ENCODE peak calls at places on chromosome 4, in four cellular contexts. One of them, this sample, is unnamed.

GRCh38 chr4:93788712-93789111 is 39.8 kb upstream of the ATOH1 start:
- DNase-seq in SK-N-SH: peak; percentile 35
- DNase-seq in WTC11: no peak
- DNase-seq in K562: peak; percentile 4
- DNase-seq in this sample: no peak

GRCh38 chr4:8079031-8079885 is 79.4 kb downstream of the ABLIM2 start:
- DNase-seq in SK-N-SH: peak; percentile 77
- DNase-seq in WTC11: no peak
- DNase-seq in K562: peak; percentile 30
- DNase-seq in this sample: no peak

GRCh38 chr4:173486714-173487392 is 43.2 kb downstream of the HAND2 start:
- DNase-seq in SK-N-SH: no peak
- DNase-seq in WTC11: no peak
- DNase-seq in K562: no peak
- DNase-seq in this sample: no peak

GRCh38 chr4:152693875-152694274 is 14.1 kb upstream of the TMEM154 start:
- DNase-seq in SK-N-SH: no peak
- DNase-seq in WTC11: no peak
- DNase-seq in K562: no peak
- DNase-seq in this sample: no peak

GRCh38 chr4:154119317-154119716 is 330.4 kb upstream of the SFRP2 start:
- DNase-seq in SK-N-SH: no peak
- DNase-seq in WTC11: peak; percentile 32
- DNase-seq in K562: no peak
- DNase-seq in this sample: no peak

GRCh38 chr4:121397941-121398601 is 17.3 kb upstream of the QRFPR start:
- DNase-seq in SK-N-SH: no peak
- DNase-seq in WTC11: no peak
- DNase-seq in K562: no peak
- DNase-seq in this sample: no peak

GRCh38 chr4:173537628-173538147 is 7.7 kb upstream of the HAND2 start:
- DNase-seq in SK-N-SH: no peak
- DNase-seq in WTC11: no peak
- DNase-seq in K562: no peak
- DNase-seq in this sample: no peak

GRCh38 chr4:136036744-136037143 is 1495.5 kb downstream of the PCDH18 start:
- DNase-seq in SK-N-SH: no peak
- DNase-seq in WTC11: no peak
- DNase-seq in K562: no peak
- DNase-seq in this sample: no peak

GRCh38 chr4:19164334-19164733 is 1087.4 kb upstream of the SLIT2 start:
- DNase-seq in SK-N-SH: no peak
- DNase-seq in WTC11: no peak
- DNase-seq in K562: no peak
- DNase-seq in this sample: no peak

GRCh38 chr4:154595807-154596206 is 5.3 kb upstream of the FGA start:
- DNase-seq in SK-N-SH: no peak
- DNase-seq in WTC11: no peak
- DNase-seq in K562: no peak
- DNase-seq in this sample: no peak

GRCh38 chr4:55851885-55852284 is 1.6 kb upstream of the EXOC1 start:
- DNase-seq in SK-N-SH: no peak
- DNase-seq in WTC11: no peak
- DNase-seq in K562: no peak
- DNase-seq in this sample: no peak

GRCh38 chr4:154230091-154230490 is 261.5 kb downstream of the DCHS2 start:
- DNase-seq in SK-N-SH: no peak
- DNase-seq in WTC11: no peak
- DNase-seq in K562: no peak
- DNase-seq in this sample: no peak

GRCh38 chr4:86034616-86035015 is 325.2 kb downstream of the MAPK10 start:
- DNase-seq in SK-N-SH: no peak
- DNase-seq in WTC11: no peak
- DNase-seq in K562: no peak
- DNase-seq in this sample: no peak

GRCh38 chr4:49032440-49033161 is 46.5 kb downstream of the CWH43 start:
- DNase-seq in SK-N-SH: peak; percentile 27
- DNase-seq in WTC11: no peak
- DNase-seq in K562: peak; percentile 44
- DNase-seq in this sample: no peak

GRCh38 chr4:126268106-126268505 is 953.4 kb downstream of the FAT4 start:
- DNase-seq in SK-N-SH: no peak
- DNase-seq in WTC11: no peak
- DNase-seq in K562: no peak
- DNase-seq in this sample: no peak
- TF ChIP-seq TEAD4 in SK-N-SH: no peak
- TF ChIP-seq TEAD4 in WTC11: no peak
- TF ChIP-seq TEAD4 in K562: no peak
- TF ChIP-seq TEAD4 in this sample: no peak

GRCh38 chr4:156496797-156497196 is 474.8 kb downstream of the PDGFC start:
- DNase-seq in SK-N-SH: no peak
- DNase-seq in WTC11: no peak
- DNase-seq in K562: no peak
- DNase-seq in this sample: no peak
- TF ChIP-seq TEAD4 in SK-N-SH: no peak
- TF ChIP-seq TEAD4 in WTC11: no peak
- TF ChIP-seq TEAD4 in K562: no peak
- TF ChIP-seq TEAD4 in this sample: no peak

GRCh38 chr4:12124138-12124537 is 695.4 kb upstream of the HS3ST1 start:
- DNase-seq in SK-N-SH: no peak
- DNase-seq in WTC11: no peak
- DNase-seq in K562: no peak
- DNase-seq in this sample: no peak

GRCh38 chr4:12123709-12124108 is 695.0 kb upstream of the HS3ST1 start:
- DNase-seq in SK-N-SH: no peak
- DNase-seq in WTC11: no peak
- DNase-seq in K562: no peak
- DNase-seq in this sample: no peak

GRCh38 chr4:12120968-12121367 is 692.3 kb upstream of the HS3ST1 start:
- DNase-seq in SK-N-SH: no peak
- DNase-seq in WTC11: no peak
- DNase-seq in K562: no peak
- DNase-seq in this sample: no peak

GRCh38 chr4:12122316-12122715 is 693.6 kb upstream of the HS3ST1 start:
- DNase-seq in SK-N-SH: no peak
- DNase-seq in WTC11: no peak
- DNase-seq in K562: no peak
- DNase-seq in this sample: no peak

DNA sequence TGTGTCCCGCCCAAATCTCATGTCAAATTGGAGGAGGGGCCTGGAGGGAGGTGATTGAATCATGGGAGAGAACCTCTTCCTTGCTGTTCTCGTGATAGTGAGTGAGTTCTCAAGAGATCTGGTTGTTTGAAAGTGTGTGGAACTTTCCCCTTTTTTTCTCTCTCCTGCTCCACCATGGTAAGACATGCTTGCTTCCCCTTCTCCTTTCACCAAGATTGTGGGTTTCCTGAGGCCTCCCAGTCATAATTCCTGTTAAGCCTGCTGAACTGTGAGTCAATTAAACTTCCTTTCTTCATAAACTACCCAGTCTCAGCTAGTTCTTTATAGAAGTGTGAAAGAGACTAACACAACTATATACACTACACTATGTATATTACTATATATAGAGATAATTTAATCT is 697.8 kb upstream of the HS3ST1 start:
- DNase-seq in SK-N-SH: no peak
- DNase-seq in WTC11: no peak
- DNase-seq in K562: no peak
- DNase-seq in this sample: no peak
- TF ChIP-seq TEAD4 in SK-N-SH: no peak
- TF ChIP-seq TEAD4 in WTC11: no peak
- TF ChIP-seq TEAD4 in K562: no peak
- TF ChIP-seq TEAD4 in this sample: no peak

DNA sequence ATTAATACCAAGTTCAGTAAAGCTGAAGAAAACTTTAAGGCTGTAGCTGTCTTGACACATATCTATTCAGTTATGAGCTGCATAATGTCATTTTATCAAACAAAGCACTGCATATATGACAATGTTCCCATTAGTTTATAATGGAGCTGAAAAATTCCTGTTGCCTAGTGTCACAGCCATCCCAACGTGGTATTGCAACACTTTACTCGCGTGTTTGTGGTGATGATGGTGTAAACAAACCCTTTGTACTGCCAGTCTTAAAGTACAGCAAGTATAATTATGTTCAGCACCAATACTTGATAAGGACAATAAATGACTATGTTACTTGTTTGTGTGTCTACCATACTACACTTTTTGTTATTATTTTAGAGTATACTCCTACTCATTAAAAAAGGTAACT is 1415.6 kb upstream of the PCDH7 start:
- DNase-seq in SK-N-SH: no peak
- DNase-seq in WTC11: no peak
- DNase-seq in K562: no peak
- DNase-seq in this sample: no peak
- TF ChIP-seq TEAD4 in SK-N-SH: no peak
- TF ChIP-seq TEAD4 in WTC11: no peak
- TF ChIP-seq TEAD4 in K562: no peak
- TF ChIP-seq TEAD4 in this sample: no peak

GRCh38 chr4:106286611-106287010 is 29.4 kb downstream of the TBCK start:
- DNase-seq in SK-N-SH: no peak
- DNase-seq in WTC11: no peak
- DNase-seq in K562: no peak
- DNase-seq in this sample: no peak

GRCh38 chr4:106294062-106294461 is 21.9 kb downstream of the TBCK start:
- DNase-seq in SK-N-SH: no peak
- DNase-seq in WTC11: no peak
- DNase-seq in K562: no peak
- DNase-seq in this sample: no peak

GRCh38 chr4:106291678-106292077 is 24.3 kb downstream of the TBCK start:
- DNase-seq in SK-N-SH: no peak
- DNase-seq in WTC11: no peak
- DNase-seq in K562: no peak
- DNase-seq in this sample: no peak

GRCh38 chr4:106287353-106287969 is 28.5 kb downstream of the TBCK start:
- DNase-seq in SK-N-SH: no peak
- DNase-seq in WTC11: no peak
- DNase-seq in K562: no peak
- DNase-seq in this sample: no peak

DNA sequence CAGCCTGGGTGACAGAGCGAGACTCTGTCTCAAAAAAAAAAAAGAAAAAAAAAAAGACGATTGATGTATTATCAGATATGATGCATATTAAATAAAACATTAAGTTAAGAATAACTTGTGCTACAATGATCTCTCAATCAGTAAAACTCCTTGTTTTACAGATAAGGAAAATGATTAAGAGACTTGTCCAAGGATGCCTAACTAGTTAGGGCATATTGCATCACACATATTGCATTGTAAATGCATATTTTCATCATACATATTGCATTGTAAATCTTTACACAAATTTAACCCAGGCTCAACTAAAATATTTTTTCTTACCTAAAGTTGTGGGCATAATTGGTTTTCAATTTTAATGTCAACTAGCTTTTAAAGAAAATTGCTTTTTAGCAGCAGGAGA is 26.3 kb downstream of the TBCK start:
- DNase-seq in SK-N-SH: no peak
- DNase-seq in WTC11: no peak
- DNase-seq in K562: no peak
- DNase-seq in this sample: no peak
- TF ChIP-seq TEAD4 in SK-N-SH: no peak
- TF ChIP-seq TEAD4 in WTC11: no peak
- TF ChIP-seq TEAD4 in K562: no peak
- TF ChIP-seq TEAD4 in this sample: no peak

GRCh38 chr4:168522829-168523228 is 26.0 kb downstream of the PALLD start:
- DNase-seq in SK-N-SH: no peak
- DNase-seq in WTC11: no peak
- DNase-seq in K562: no peak
- DNase-seq in this sample: no peak

GRCh38 chr4:168522371-168522770 is 25.5 kb downstream of the PALLD start:
- DNase-seq in SK-N-SH: no peak
- DNase-seq in WTC11: no peak
- DNase-seq in K562: no peak
- DNase-seq in this sample: no peak

GRCh38 chr4:168521736-168522135 is 24.9 kb downstream of the PALLD start:
- DNase-seq in SK-N-SH: no peak
- DNase-seq in WTC11: no peak
- DNase-seq in K562: no peak
- DNase-seq in this sample: no peak

GRCh38 chr4:168524897-168525296 is 28.0 kb downstream of the PALLD start:
- DNase-seq in SK-N-SH: no peak
- DNase-seq in WTC11: no peak
- DNase-seq in K562: no peak
- DNase-seq in this sample: no peak

DNA sequence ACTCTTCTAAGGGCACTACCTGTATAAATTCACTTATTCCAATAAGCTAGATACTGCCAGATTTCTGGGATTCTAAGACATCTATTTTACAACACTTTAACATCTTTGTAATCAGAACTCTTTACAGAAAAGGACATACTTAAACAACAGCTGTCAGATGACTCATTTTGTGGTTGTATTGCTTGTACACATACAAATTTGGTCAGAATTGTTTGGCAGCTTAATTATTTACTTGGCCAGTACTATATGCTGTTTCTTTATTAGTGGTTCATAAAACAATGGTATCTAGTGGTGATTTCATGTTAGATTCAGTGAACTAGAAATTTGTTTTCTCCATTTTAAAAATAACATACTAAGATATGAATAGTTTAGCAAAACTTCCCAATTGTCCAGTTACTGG is 27.2 kb downstream of the PALLD start:
- DNase-seq in SK-N-SH: no peak
- DNase-seq in WTC11: no peak
- DNase-seq in K562: no peak
- DNase-seq in this sample: no peak
- TF ChIP-seq TEAD4 in SK-N-SH: no peak
- TF ChIP-seq TEAD4 in WTC11: no peak
- TF ChIP-seq TEAD4 in K562: no peak
- TF ChIP-seq TEAD4 in this sample: no peak

DNA sequence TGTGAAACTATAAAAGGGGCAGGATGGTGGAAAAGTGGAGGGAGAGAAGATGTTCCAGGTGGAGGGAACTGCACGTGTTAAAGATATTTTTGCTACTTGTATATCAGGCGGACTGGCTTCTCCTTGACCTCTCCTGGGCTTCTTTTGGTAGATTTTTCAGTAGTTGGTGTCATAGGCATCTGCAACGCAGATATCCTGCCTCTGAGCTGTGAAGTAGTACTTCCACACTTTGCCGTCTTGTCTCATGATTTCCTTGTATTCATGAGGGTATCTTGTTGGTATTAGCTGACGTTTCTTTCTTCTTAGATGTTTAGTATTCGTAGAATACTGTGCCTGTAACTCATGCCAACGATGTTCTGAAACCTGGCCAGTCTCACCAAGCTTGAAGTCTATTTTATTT is 81.0 kb downstream of the WWC2 start:
- DNase-seq in SK-N-SH: no peak
- DNase-seq in WTC11: no peak
- DNase-seq in K562: no peak
- DNase-seq in this sample: no peak
- TF ChIP-seq TEAD4 in SK-N-SH: no peak
- TF ChIP-seq TEAD4 in WTC11: no peak
- TF ChIP-seq TEAD4 in K562: no peak
- TF ChIP-seq TEAD4 in this sample: no peak

GRCh38 chr4:140937866-140938265 is 181.7 kb upstream of the TBC1D9 start:
- DNase-seq in SK-N-SH: peak; percentile 58
- DNase-seq in WTC11: no peak
- DNase-seq in K562: no peak
- DNase-seq in this sample: no peak
- TF ChIP-seq TEAD4 in SK-N-SH: peak; percentile 93
- TF ChIP-seq TEAD4 in WTC11: no peak
- TF ChIP-seq TEAD4 in K562: no peak
- TF ChIP-seq TEAD4 in this sample: no peak

This sample was measured in H1.